ENCODE peak calls at places on chromosomes 2 and 18, in nine cellular contexts. K, D, E, A, L, X, W, R and J are unnamed samples.

GRCh38 chr2:40831313-40831873 is 379.5 kb upstream of the SLC8A1 start:
- DNase-seq in K (no peak), D (no peak), E (no peak), A (no peak), L (no peak), X (no peak), W (no peak), R (no peak), J (no peak)

GRCh38 chr2:85444629-85445028 is 26.1 kb downstream of the SH2D6 start:
- DNase-seq in K (no peak), D (no peak), E (no peak), A (peak; percentile 35), L (peak; percentile 43), X (no peak), W (peak; percentile 35), R (no peak), J (peak; percentile 40)

GRCh38 chr2:158381205-158381604 is 75.3 kb downstream of the CCDC148 start:
- DNase-seq in K (no peak), D (no peak), E (peak; percentile 1), A (no peak), L (no peak), X (no peak), W (no peak), R (no peak), J (no peak)

GRCh38 chr2:64697286-64698023 is 43.7 kb upstream of the SERTAD2 start:
- DNase-seq in K (no peak), D (no peak), E (peak; percentile 28), A (no peak), L (peak; percentile 11), X (no peak), W (peak; percentile 43), R (no peak), J (peak; percentile 46)

GRCh38 chr2:8039732-8040131 is 642.1 kb upstream of the ID2 start:
- DNase-seq in K (no peak), D (no peak), E (no peak), A (no peak), L (no peak), X (no peak), W (no peak), R (no peak), J (no peak)

GRCh38 chr2:54957321-54957999 is 92.8 kb downstream of the RTN4 start:
- DNase-seq in K (no peak), D (no peak), E (no peak), A (no peak), L (no peak), X (no peak), W (no peak), R (no peak), J (no peak)

GRCh38 chr2:165414187-165414586 is 55.3 kb upstream of the CSRNP3 start:
- DNase-seq in K (no peak), D (no peak), E (no peak), A (no peak), L (no peak), X (no peak), W (no peak), R (no peak), J (no peak)

GRCh38 chr18:31040982-31041345 is 1.6 kb downstream of the DSC3 start:
- DNase-seq in K (no peak), D (no peak), E (no peak), A (peak; percentile 56), L (no peak), X (no peak), W (peak; percentile 25), R (no peak), J (no peak)

GRCh38 chr18:79317718-79318117 is 78.0 kb upstream of the NFATC1 start:
- DNase-seq in K (no peak), D (no peak), E (no peak), A (no peak), L (no peak), X (no peak), W (no peak), R (no peak), J (no peak)

GRCh38 chr2:136384541-136385303 is 266.8 kb upstream of the CXCR4 start:
- DNase-seq in K (peak; percentile 36), D (peak; percentile 39), E (no peak), A (peak; percentile 51), L (peak; percentile 19), X (no peak), W (peak; percentile 35), R (no peak), J (peak; percentile 44)

GRCh38 chr2:191571163-191571769 is 106.7 kb upstream of the NABP1 start:
- DNase-seq in K (no peak), D (peak; percentile 36), E (peak; percentile 47), A (peak; percentile 69), L (peak; percentile 79), X (no peak), W (peak; percentile 84), R (no peak), J (peak; percentile 84)
- H3K4me3 ChIP-seq in K (no peak overlapping the region), D (peak overlapping the region; percentile 45), E (peak overlapping the region; percentile 19), A (no peak overlapping the region), L (peak overlapping the region; percentile 28), X (no peak overlapping the region), W (peak overlapping the region; percentile 19), R (peak overlapping the region; percentile 18), J (peak overlapping the region; percentile 6)

DNA sequence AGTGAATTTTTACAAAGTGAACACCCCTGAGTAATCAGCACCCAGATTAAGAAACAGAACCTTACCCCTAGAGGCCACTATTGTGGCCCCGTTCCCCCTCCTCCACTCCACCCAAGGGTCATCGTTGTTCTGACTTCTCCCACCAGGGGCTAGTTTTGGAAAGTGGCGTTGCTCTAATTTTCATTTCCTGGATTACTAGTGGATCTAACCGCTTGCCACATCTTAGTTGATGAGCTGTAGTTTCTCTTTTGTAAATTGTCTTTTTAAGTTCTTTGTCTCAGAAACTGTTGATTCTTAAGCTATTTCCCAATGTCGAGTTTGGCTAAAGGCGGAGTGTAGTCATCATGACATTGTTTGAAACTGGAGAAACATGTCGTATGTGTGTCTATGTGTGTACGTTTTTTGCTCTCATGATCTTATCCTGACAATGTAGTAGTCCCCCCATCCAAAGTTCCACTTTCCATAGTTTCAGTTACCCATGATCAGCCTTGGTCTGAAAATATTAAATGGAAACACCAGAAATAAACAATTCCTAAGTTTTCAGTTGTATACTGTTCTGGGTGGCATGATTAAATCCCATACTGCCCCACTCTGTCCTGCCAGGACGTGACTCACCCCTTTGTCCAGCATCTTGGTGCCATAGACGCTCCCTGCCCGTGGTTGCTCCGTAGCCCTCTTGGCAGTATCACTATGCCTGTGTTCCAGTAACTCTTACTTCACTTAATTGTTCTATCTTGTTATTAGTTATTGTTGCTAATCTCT is 71.0 kb upstream of the SP3 start:
- DNase-seq in K (no peak), D (no peak), E (no peak), A (peak; percentile 52), L (peak; percentile 80), X (no peak), W (peak; percentile 81), R (no peak), J (peak; percentile 52)
- TF ChIP-seq CTCF in K (peak; percentile 17), D (peak; percentile 53), E (no peak), A (peak; percentile 8), L (peak; percentile 45), X (peak; percentile 29), W (peak; percentile 54), R (peak; percentile 26), J (peak; percentile 27)

DNA sequence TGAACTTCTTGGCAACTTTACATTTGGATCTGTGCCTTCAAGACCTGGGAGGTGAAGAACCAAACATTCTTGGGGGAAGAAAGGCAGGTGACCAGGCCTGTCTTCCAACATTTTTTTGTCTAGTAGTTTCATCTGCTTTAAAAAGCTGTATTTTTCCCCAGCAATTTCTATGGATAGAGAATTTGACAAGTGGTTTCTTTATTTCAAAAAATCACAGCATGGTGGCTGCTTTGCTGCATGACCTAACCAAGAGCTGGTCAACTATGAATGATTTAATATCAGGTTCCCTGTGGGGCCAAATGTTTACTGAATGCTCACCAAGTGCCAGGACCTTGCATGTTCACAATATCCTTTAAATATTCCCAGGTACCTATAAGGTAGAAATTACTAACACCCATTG is 19.1 kb downstream of the LRP2 start:
- DNase-seq in K (no peak), D (no peak), E (no peak), A (no peak), L (no peak), X (no peak), W (no peak), R (no peak), J (no peak)
- H3K4me3 ChIP-seq in K (no peak overlapping the region), D (no peak overlapping the region), E (no peak overlapping the region), A (no peak overlapping the region), L (no peak overlapping the region), X (no peak overlapping the region), W (no peak overlapping the region), R (no peak overlapping the region), J (no peak overlapping the region)

DNA sequence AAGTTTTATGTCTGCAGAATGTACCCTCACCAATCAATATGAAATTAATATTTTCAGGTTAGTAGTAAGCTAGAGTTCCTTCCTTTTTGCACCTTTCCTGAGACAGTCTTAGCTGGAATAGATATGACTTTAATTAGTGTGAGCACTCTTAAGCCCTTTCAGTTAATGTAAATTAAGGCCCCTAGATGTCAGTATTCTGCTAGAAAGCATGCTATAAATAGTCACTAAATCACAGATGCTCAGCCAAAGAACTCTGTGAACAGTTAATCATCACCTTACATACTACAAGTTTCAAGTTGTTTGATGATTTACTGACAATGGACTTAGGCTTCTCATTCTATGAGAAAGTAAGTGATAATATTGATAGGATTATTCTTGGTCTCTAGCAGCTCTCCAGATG is 413.7 kb downstream of the PTH2R start:
- DNase-seq in K (no peak), D (peak; percentile 4), E (no peak), A (peak; percentile 57), L (no peak), X (no peak), W (no peak), R (no peak), J (no peak)
- TF ChIP-seq CTCF in K (no peak), D (peak; percentile 37), E (no peak), A (peak; percentile 41), L (peak; percentile 1), X (no peak), W (no peak), R (no peak), J (no peak)

DNA sequence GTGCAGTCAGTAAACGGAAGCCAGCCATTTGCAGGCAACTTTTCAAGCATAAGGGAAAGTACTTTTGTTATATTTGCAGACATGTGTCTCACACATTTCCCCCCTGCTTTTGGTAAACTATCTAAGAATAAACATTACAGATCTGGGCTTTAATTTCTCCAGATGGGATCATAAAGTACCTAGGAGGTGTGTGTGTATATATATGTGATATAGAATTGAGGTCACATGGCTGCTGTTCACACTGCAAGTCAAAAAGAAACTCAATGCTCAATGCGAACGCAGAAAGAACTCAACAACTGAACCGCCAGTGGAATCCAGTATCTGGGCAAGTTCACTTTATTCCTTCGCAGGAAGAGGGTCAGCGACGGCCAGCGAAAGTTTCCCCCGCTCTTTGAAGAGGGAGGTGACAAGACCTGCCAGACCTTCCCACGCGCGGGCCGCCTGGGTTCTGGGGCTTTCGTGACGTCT is 17.7 kb downstream of the POU3F3 start:
- DNase-seq in K (no peak), D (no peak), E (no peak), A (no peak), L (no peak), X (no peak), W (no peak), R (no peak), J (no peak)
- H3K4me3 ChIP-seq in K (no peak overlapping the region), D (no peak overlapping the region), E (no peak overlapping the region), A (no peak overlapping the region), L (no peak overlapping the region), X (no peak overlapping the region), W (no peak overlapping the region), R (no peak overlapping the region), J (no peak overlapping the region)

DNA sequence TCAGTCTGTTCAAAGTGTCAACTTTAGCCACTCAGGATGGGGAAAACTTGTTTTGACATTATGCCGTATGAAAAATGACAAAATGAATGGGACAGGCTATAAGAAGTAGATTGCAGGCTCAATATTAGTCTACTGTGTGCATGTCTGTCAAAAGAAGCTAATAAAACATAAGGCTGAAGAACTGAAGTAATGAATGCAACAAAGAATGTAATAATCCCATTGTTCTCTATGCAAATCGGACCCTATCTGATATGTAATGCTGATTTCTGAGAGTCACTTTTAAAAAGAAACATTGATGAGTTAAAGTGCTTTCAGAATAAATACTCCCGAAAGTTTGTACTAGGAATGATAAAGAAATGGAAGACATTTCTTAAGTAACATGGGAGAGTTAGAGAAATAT is 172.2 kb downstream of the DLGAP1 start:
- DNase-seq in K (no peak), D (no peak), E (no peak), A (no peak), L (no peak), X (no peak), W (no peak), R (no peak), J (no peak)
- TF ChIP-seq CTCF in K (no peak), D (no peak), E (no peak), A (no peak), L (no peak), X (no peak), W (no peak), R (no peak), J (no peak)